ENCODE peak calls at places on chromosomes 7 and 10, in five cellular contexts. A is NCI-H2081; N is fibroblast of the conjunctiva; O is non-pigmented ciliary epithelial cell; D is stimulated activated CD4-positive, alpha-beta T cell treated with anti-CD3 and anti-CD28 coated beads, Interleukin-15, amount 100 ng/mL, for 1 hour. U is an unnamed sample.

GRCh38 chr7:139016931-139017511 is 18.8 kb downstream of the ZC3HAV1L start:
- DNase-seq in A (peak), N (peak), O (no peak), D (peak), U (peak)

GRCh38 chr10:103692421-103693069 is 162.8 kb downstream of the SH3PXD2A start:
- DNase-seq in A (no peak), N (no peak), O (no peak), D (no peak), U (no peak)

GRCh38 chr7:105581066-105581811 is at the start of gene EFCAB10:
- DNase-seq in A (peak), N (no peak), O (no peak), D (peak), U (peak)

GRCh38 chr7:90459888-90460287 is 9.6 kb upstream of the PTTG1IP2 start:
- DNase-seq in A (no peak), N (no peak), O (no peak), D (no peak), U (no peak)

GRCh38 chr10:94212876-94213595 is 149.7 kb downstream of the NOC3L start:
- DNase-seq in A (no peak), N (no peak), O (no peak), D (no peak), U (no peak)

GRCh38 chr10:74924251-74924954 is 98.0 kb downstream of the KAT6B start:
- DNase-seq in A (no peak), N (peak), O (peak), D (no peak), U (peak)

GRCh38 chr10:113138937-113139585 is 189.0 kb downstream of the TCF7L2 start:
- DNase-seq in A (no peak), N (no peak), O (no peak), D (no peak), U (no peak)

GRCh38 chr10:3914702-3915101 is 129.7 kb upstream of the KLF6 start:
- DNase-seq in A (no peak), N (no peak), O (no peak), D (no peak), U (no peak)

GRCh38 chr7:127618775-127619174 is 833 bp upstream of the PAX4 start:
- DNase-seq in A (no peak), N (no peak), O (no peak), D (no peak), U (no peak)

GRCh38 chr7:148079206-148079605 is 511.4 kb upstream of the C7orf33 start:
- DNase-seq in A (no peak), N (no peak), O (no peak), D (no peak), U (no peak)

GRCh38 chr10:122461729-122462532 is 578 bp downstream of the HTRA1 start:
- DNase-seq in A (no peak), N (no peak), O (no peak), D (no peak), U (no peak)

GRCh38 chr10:114525368-114525949 is 121.2 kb upstream of the AFAP1L2 start:
- DNase-seq in A (no peak), N (peak), O (no peak), D (no peak), U (no peak)

GRCh38 chr7:74042746-74043522 is 15.0 kb downstream of the ELN start:
- DNase-seq in A (peak), N (no peak), O (no peak), D (no peak), U (no peak)

GRCh38 chr7:127667017-127667670 is 15.2 kb downstream of the SND1 start:
- DNase-seq in A (no peak), N (no peak), O (peak), D (no peak), U (no peak)

GRCh38 chr10:129761166-129761565 is 202.9 kb downstream of the EBF3 start:
- DNase-seq in A (no peak), N (no peak), O (no peak), D (no peak), U (no peak)

GRCh38 chr10:50540069-50540825 is 83.5 kb downstream of the SGMS1 start:
- DNase-seq in A (no peak), N (no peak), O (no peak), D (no peak), U (no peak)

GRCh38 chr7:27180431-27181175 is 4.4 kb downstream of the HOXA11 start:
- DNase-seq in A (no peak), N (no peak), O (no peak), D (no peak), U (no peak)

GRCh38 chr10:68897336-68897741 is 3.8 kb upstream of the DDX50 start:
- DNase-seq in A (peak), N (peak), O (peak), D (no peak), U (peak)

GRCh38 chr10:125061557-125062243 is 98.7 kb downstream of the CTBP2 start:
- DNase-seq in A (no peak), N (no peak), O (no peak), D (no peak), U (no peak)

GRCh38 chr7:40401406-40401805 is 266.6 kb downstream of the SUGCT start:
- DNase-seq in A (no peak), N (no peak), O (no peak), D (no peak), U (no peak)

GRCh38 chr10:125144693-125145623 is 15.4 kb downstream of the CTBP2 start:
- DNase-seq in A (no peak), N (no peak), O (no peak), D (no peak), U (no peak)

GRCh38 chr10:114868801-114869200 is 47.2 kb downstream of the FHIP2A start:
- DNase-seq in A (no peak), N (peak), O (no peak), D (no peak), U (peak)

GRCh38 chr7:96321041-96321669 is 743 bp downstream of the SLC25A13 start:
- DNase-seq in A (peak), N (peak), O (no peak), D (peak), U (peak)

GRCh38 chr7:52233248-52233647 is 802.2 kb upstream of the POM121L12 start:
- DNase-seq in A (no peak), N (no peak), O (no peak), D (no peak), U (no peak)

GRCh38 chr7:88522771-88523316 is 216.2 kb upstream of the STEAP4 start:
- DNase-seq in A (no peak), N (no peak), O (no peak), D (no peak), U (no peak)

GRCh38 chr7:116679495-116679894 is 7.5 kb downstream of the MET start:
- DNase-seq in A (peak), N (no peak), O (no peak), D (no peak), U (no peak)

GRCh38 chr10:26441491-26442214 is 3.5 kb downstream of the APBB1IP start:
- DNase-seq in A (no peak), N (no peak), O (peak), D (no peak), U (no peak)

GRCh38 chr7:84950836-84951235 is 236.0 kb downstream of the SEMA3D start:
- DNase-seq in A (no peak), N (no peak), O (no peak), D (no peak), U (no peak)

GRCh38 chr7:67692425-67692824 is 695.8 kb downstream of the TYW1 start:
- DNase-seq in A (peak), N (peak), O (no peak), D (no peak), U (no peak)